ENCODE peak calls at places on chromosomes 16 and 17, in five cellular contexts. H, V, A, C and L are unnamed samples.
A peak's percentile ranks its signal among the peaks of the same experiment; 100 is the strongest.

GRCh38 chr17:81685108-81685507 is 1.3 kb downstream of the HGS start:
- DNase-seq in C (no peak), H (no peak), A (peak; percentile 35), V (no peak), L (no peak)

GRCh38 chr17:72693147-72693878 is 399.2 kb downstream of the SLC39A11 start:
- DNase-seq in C (no peak), H (no peak), A (no peak), V (no peak), L (no peak)

GRCh38 chr17:29215717-29216116 is 30.9 kb upstream of the CRYBA1 start:
- DNase-seq in H (no peak), V (no peak), A (no peak), C (no peak), L (no peak)

GRCh38 chr17:41812176-41813038 is at the start of gene FKBP10:
- DNase-seq in V (peak; percentile 39), A (no peak), H (no peak), C (peak; percentile 27), L (peak; percentile 89)

GRCh38 chr16:19095699-19096098 is 18.1 kb upstream of the ITPRIPL2 start:
- DNase-seq in H (no peak), A (no peak), C (no peak), V (no peak), L (no peak)

GRCh38 chr17:10120113-10120485 is 78.3 kb downstream of the GAS7 start:
- DNase-seq in A (no peak), C (no peak), V (no peak), H (no peak), L (no peak)

GRCh38 chr17:45070809-45071208 is 9.7 kb downstream of the NMT1 start:
- DNase-seq in V (no peak), C (no peak), A (no peak), H (no peak), L (no peak)

GRCh38 chr16:56354016-56354415 is 71.3 kb downstream of the AMFR start:
- DNase-seq in H (no peak), V (peak; percentile 7), A (no peak), C (no peak), L (peak; percentile 53)

GRCh38 chr16:81790277-81790676 is 11.2 kb downstream of the PLCG2 start:
- DNase-seq in A (no peak), C (no peak), H (no peak), V (no peak), L (no peak)

GRCh38 chr16:14420721-14421488 is 209.2 kb downstream of the PARN start:
- DNase-seq in A (peak; percentile 33), H (no peak), C (no peak), V (no peak), L (no peak)

GRCh38 chr16:79380990-79381389 is 219.5 kb downstream of the MAF start:
- DNase-seq in C (no peak), H (no peak), A (no peak), V (no peak), L (no peak)

GRCh38 chr16:71853413-71853812 is 7.6 kb downstream of the ATXN1L start:
- DNase-seq in V (no peak), C (no peak), H (no peak), A (no peak), L (no peak)

GRCh38 chr17:36608794-36609497 is 7.6 kb downstream of the MRM1 start:
- DNase-seq in V (no peak), C (peak; percentile 26), A (peak; percentile 89), H (no peak), L (no peak)

GRCh38 chr16:79883494-79883893 is 283.0 kb upstream of the MAF start:
- DNase-seq in V (no peak), C (no peak), H (no peak), A (no peak), L (no peak)

GRCh38 chr16:47787695-47788094 is 326.6 kb downstream of the PHKB start:
- DNase-seq in H (no peak), V (no peak), A (peak; percentile 5), C (no peak), L (no peak)

GRCh38 chr17:16381496-16381820 is 567 bp downstream of the UBB start:
- DNase-seq in C (no peak), H (no peak), A (no peak), V (no peak), L (no peak)

GRCh38 chr16:54923055-54923473 is 7.6 kb upstream of the IRX5 start:
- DNase-seq in H (peak; percentile 39), C (no peak), A (no peak), V (no peak), L (no peak)

GRCh38 chr17:28747046-28747691 is 3.4 kb downstream of the TRAF4 start:
- DNase-seq in V (peak; percentile 91), H (peak; percentile 73), A (no peak), C (peak; percentile 89), L (no peak)

GRCh38 chr17:39591958-39592954 is 15.5 kb downstream of the NEUROD2 start:
- DNase-seq in V (peak; percentile 44), C (no peak), A (peak; percentile 75), H (no peak), L (no peak)

GRCh38 chr16:82630219-82630618 is 3.5 kb downstream of the CDH13 start:
- DNase-seq in C (no peak), H (no peak), A (no peak), V (no peak), L (no peak)

GRCh38 chr17:77488531-77489238 is 347.9 kb downstream of the SEC14L1 start:
- DNase-seq in C (no peak), H (peak; percentile 73), V (no peak), A (no peak), L (peak; percentile 67)

GRCh38 chr17:79220715-79221291 is 146.2 kb downstream of the ENGASE start:
- DNase-seq in H (no peak), A (no peak), V (no peak), C (no peak), L (no peak)

GRCh38 chr17:47304191-47304590 is 19.6 kb upstream of the EFCAB13 start:
- DNase-seq in A (no peak), H (no peak), C (no peak), V (no peak), L (no peak)

GRCh38 chr17:71464241-71464640 is 656.6 kb upstream of the SOX9 start:
- DNase-seq in A (no peak), C (no peak), H (no peak), V (no peak), L (no peak)

GRCh38 chr17:71472809-71473789 is 647.7 kb upstream of the SOX9 start:
- DNase-seq in C (peak; percentile 27), A (peak; percentile 8), H (no peak), V (no peak), L (no peak)

GRCh38 chr17:71470062-71470461 is 650.8 kb upstream of the SOX9 start:
- DNase-seq in C (no peak), A (no peak), V (no peak), H (no peak), L (no peak)

DNA sequence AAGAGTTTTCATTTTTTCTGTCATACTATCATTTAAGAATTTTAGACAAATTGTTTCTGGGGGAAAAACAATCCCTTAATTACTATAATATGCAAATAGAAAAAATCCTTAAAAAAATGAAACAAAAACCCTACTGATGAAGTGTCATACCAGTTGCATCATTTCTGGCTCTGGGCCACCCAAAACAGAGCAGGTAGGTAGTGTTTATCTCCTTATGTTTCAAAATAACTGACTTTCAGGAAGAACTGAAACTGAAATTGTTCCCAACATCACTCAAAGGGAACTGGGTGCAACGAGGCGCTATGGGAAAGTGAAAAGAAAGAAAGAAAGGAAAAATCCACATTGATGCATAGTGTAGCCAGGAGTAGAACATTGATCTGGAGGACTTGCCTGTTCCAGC is 653.1 kb upstream of the SOX9 start:
- DNase-seq in A (no peak), V (no peak), H (no peak), C (no peak), L (no peak)
- TF ChIP-seq POLR2AphosphoS5 in A (no peak), V (no peak), H (no peak), C (no peak), L (no peak)

GRCh38 chr16:8686879-8687278 is 12.5 kb downstream of the ABAT start:
- DNase-seq in C (no peak), A (no peak), V (no peak), H (peak; percentile 33), L (no peak)

GRCh38 chr16:8689686-8690085 is 15.3 kb downstream of the ABAT start:
- DNase-seq in C (no peak), V (no peak), H (no peak), A (no peak), L (no peak)

GRCh38 chr16:8694795-8695194 is 20.4 kb downstream of the ABAT start:
- DNase-seq in V (no peak), H (peak; percentile 49), A (no peak), C (no peak), L (no peak)

GRCh38 chr16:8696880-8697279 is 22.5 kb downstream of the ABAT start:
- DNase-seq in V (no peak), C (no peak), A (no peak), H (no peak), L (no peak)

GRCh38 chr16:8691728-8692127 is 17.3 kb downstream of the ABAT start:
- DNase-seq in H (no peak), V (no peak), C (no peak), A (no peak), L (no peak)
- H3K4me1 ChIP-seq in H (no peaks in the 10 kb centered on the region), V (no peaks in the 10 kb centered on the region), C (no peaks in the 10 kb centered on the region), A (no peaks in the 10 kb centered on the region), L (no peaks in the 10 kb centered on the region)

GRCh38 chr17:394718-395095 is 42.1 kb upstream of the RPH3AL start:
- DNase-seq in A (no peak), C (no peak), V (no peak), H (peak; percentile 36), L (no peak)

GRCh38 chr17:393806-394717 is 41.5 kb upstream of the RPH3AL start:
- DNase-seq in C (no peak), V (no peak), A (peak; percentile 49), H (peak; percentile 45), L (no peak)

GRCh38 chr17:395974-396373 is 43.4 kb upstream of the RPH3AL start:
- DNase-seq in V (no peak), A (no peak), C (no peak), H (no peak), L (no peak)

GRCh38 chr17:395179-395578 is 42.6 kb upstream of the RPH3AL start:
- DNase-seq in H (no peak), C (no peak), V (no peak), A (no peak), L (no peak)

DNA sequence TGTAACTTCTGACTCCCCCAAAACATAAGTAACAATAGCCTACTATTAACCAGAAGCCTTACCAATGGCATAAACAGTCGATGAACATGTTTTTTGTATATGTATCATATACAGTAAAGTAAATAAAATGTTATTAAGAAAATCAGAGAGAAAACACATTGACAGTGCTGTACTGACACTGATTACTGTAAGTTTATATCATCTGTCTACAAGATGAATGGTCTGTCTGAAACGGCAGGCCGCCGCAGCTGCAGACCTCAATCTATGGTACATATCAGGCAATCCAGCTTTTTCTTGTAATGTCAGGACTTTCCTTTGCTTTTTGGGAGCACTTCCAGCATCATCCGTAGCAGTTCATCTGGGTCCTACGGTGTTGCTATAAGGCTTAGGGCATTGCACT is 44.2 kb upstream of the RPH3AL start:
- DNase-seq in V (no peak), C (no peak), H (peak; percentile 8), A (no peak), L (no peak)
- TF ChIP-seq POLR2A in V (no peak), C (no peak), H (no peak), A (no peak), L (no peak)

GRCh38 chr16:89822188-89823086 is 5.8 kb upstream of the SPIRE2 start:
- DNase-seq in H (no peak), V (no peak), C (no peak), A (no peak), L (no peak)
- TF ChIP-seq POLR2AphosphoS5 in H (no peak), V (no peak), C (no peak), A (no peak), L (no peak)

GRCh38 chr17:49872776-49873377 is 25.0 kb upstream of the TAC4 start:
- DNase-seq in A (no peak), C (no peak), H (no peak), V (no peak), L (no peak)
- H3K4me1 ChIP-seq in A (peaks cover 4% of the 10 kb centered on the region), C (no peaks in the 10 kb centered on the region), H (no peaks in the 10 kb centered on the region), V (no peaks in the 10 kb centered on the region), L (no peaks in the 10 kb centered on the region)